ENCODE peak calls at places on chromosomes 6 and 20, in six cellular contexts. D is HepG2, V is H1, B is K562, K is SK-N-SH, H is GM12878. Z is an unnamed sample.

GRCh38 chr6:128358111-128358780 is 162.2 kb downstream of the PTPRK start:
- DNase-seq in D (no peak), B (no peak), V (no peak), K (no peak), H (no peak), Z (no peak)

GRCh38 chr6:99933129-99933528 is 60.9 kb downstream of the MCHR2 start:
- DNase-seq in D (no peak), K (no peak), H (no peak), V (no peak), B (no peak), Z (no peak)

GRCh38 chr20:17902531-17903083 is 66.0 kb downstream of the SNX5 start:
- DNase-seq in V (no peak), B (no peak), H (no peak), K (no peak), D (no peak), Z (no peak)

GRCh38 chr20:5510446-5510845 is 193.7 kb upstream of the PROKR2 start:
- DNase-seq in D (no peak), K (no peak), B (no peak), V (peak; percentile 51), H (no peak), Z (no peak)

GRCh38 chr20:44041001-44041400 is 126.3 kb downstream of the TOX2 start:
- DNase-seq in D (no peak), B (no peak), V (peak; percentile 39), H (no peak), K (no peak), Z (no peak)

GRCh38 chr6:71181565-71181964 is 107.0 kb upstream of the OGFRL1 start:
- DNase-seq in H (no peak), V (no peak), B (no peak), D (peak; percentile 3), K (no peak), Z (peak; percentile 33)

GRCh38 chr6:42482126-42482525 is 30.4 kb upstream of the TRERF1 start:
- DNase-seq in K (no peak), D (no peak), H (no peak), V (no peak), B (no peak), Z (no peak)

GRCh38 chr6:32867022-32867477 is 13.1 kb downstream of the PSMB9 start:
- DNase-seq in B (no peak), K (no peak), D (no peak), V (no peak), H (no peak), Z (no peak)

GRCh38 chr6:16058188-16058780 is 70.6 kb upstream of the MYLIP start:
- DNase-seq in H (no peak), V (no peak), D (no peak), K (no peak), B (no peak), Z (no peak)

GRCh38 chr20:40111282-40111681 is 577.8 kb downstream of the MAFB start:
- DNase-seq in H (no peak), V (no peak), B (no peak), K (no peak), D (no peak), Z (no peak)

GRCh38 chr20:35129647-35130069 is 17.5 kb downstream of the EDEM2 start:
- DNase-seq in B (no peak), D (peak; percentile 75), H (no peak), V (no peak), K (no peak), Z (no peak)

GRCh38 chr6:34546551-34547321 is 9.4 kb downstream of the SPDEF start:
- DNase-seq in D (no peak), B (no peak), H (no peak), V (no peak), K (no peak), Z (peak; percentile 35)

GRCh38 chr20:32674362-32674789 is 635 bp upstream of the C20orf203 start:
- DNase-seq in V (peak; percentile 83), K (peak; percentile 72), H (no peak), B (peak; percentile 81), D (peak; percentile 64), Z (peak; percentile 80)

GRCh38 chr20:45918779-45919535 is 7.0 kb upstream of the PLTP start:
- DNase-seq in K (no peak), D (no peak), H (no peak), B (no peak), V (no peak), Z (no peak)

GRCh38 chr20:40860487-40860902 is 168.1 kb upstream of the TOP1 start:
- DNase-seq in K (no peak), H (no peak), D (no peak), B (no peak), V (no peak), Z (no peak)

GRCh38 chr6:41586564-41586963 is 40.4 kb downstream of the FOXP4 start:
- DNase-seq in D (no peak), H (no peak), K (peak; percentile 55), V (no peak), B (no peak), Z (no peak)

GRCh38 chr20:57797401-57797800 is 87.6 kb upstream of the PMEPA1 start:
- DNase-seq in D (no peak), H (no peak), K (no peak), B (no peak), V (no peak), Z (no peak)

GRCh38 chr6:20038805-20039204 is 173.5 kb downstream of the MBOAT1 start:
- DNase-seq in B (no peak), H (no peak), K (no peak), D (no peak), V (no peak), Z (no peak)

GRCh38 chr6:4533576-4533975 is 242.6 kb upstream of the CDYL start:
- DNase-seq in D (no peak), K (no peak), V (no peak), B (no peak), H (no peak), Z (no peak)

GRCh38 chr6:10719386-10720228 is 3.3 kb upstream of the TMEM14C start:
- DNase-seq in D (peak; percentile 72), K (peak; percentile 44), H (no peak), V (no peak), B (no peak), Z (no peak)

GRCh38 chr6:126550323-126550722 is 210.4 kb downstream of the CENPW start:
- DNase-seq in B (no peak), V (peak; percentile 49), H (no peak), K (no peak), D (peak; percentile 22), Z (peak; percentile 3)

GRCh38 chr6:148848915-148849314 is 102.1 kb downstream of the UST start:
- DNase-seq in V (no peak), B (no peak), D (no peak), H (no peak), K (no peak), Z (no peak)

GRCh38 chr6:129385117-129385516 is 324.9 kb downstream of the ARHGAP18 start:
- DNase-seq in H (no peak), K (no peak), B (no peak), V (no peak), D (no peak), Z (no peak)

GRCh38 chr6:118325220-118325860 is 222.8 kb upstream of the PLN start:
- DNase-seq in D (no peak), K (no peak), V (no peak), B (no peak), H (no peak), Z (no peak)

GRCh38 chr20:45911486-45912343 is at the start of gene PLTP:
- DNase-seq in K (peak; percentile 89), V (peak; percentile 86), D (no peak), H (no peak), B (peak; percentile 45), Z (no peak)

GRCh38 chr20:63706027-63706695 is 1.6 kb downstream of the ARFRP1 start:
- DNase-seq in B (no peak), H (no peak), K (no peak), V (no peak), D (no peak), Z (no peak)
- TF ChIP-seq CHD2 in B (no peak), H (no peak), K (no peak), V (no peak), D (no peak), Z (no peak)

GRCh38 chr20:1338801-1339200 is 9.9 kb upstream of the SDCBP2 start:
- DNase-seq in D (no peak), B (no peak), H (no peak), K (no peak), V (peak; percentile 39), Z (no peak)

GRCh38 chr20:1335961-1336698 is 7.2 kb upstream of the SDCBP2 start:
- DNase-seq in H (no peak), V (peak; percentile 37), D (no peak), K (no peak), B (no peak), Z (no peak)

GRCh38 chr20:1337441-1337840 is 8.5 kb upstream of the SDCBP2 start:
- DNase-seq in V (peak; percentile 17), D (no peak), H (no peak), B (no peak), K (no peak), Z (no peak)

GRCh38 chr20:1338096-1338495 is 9.2 kb upstream of the SDCBP2 start:
- DNase-seq in K (no peak), H (no peak), B (no peak), V (peak; percentile 41), D (no peak), Z (no peak)

GRCh38 chr20:1336699-1337387 is 7.9 kb upstream of the SDCBP2 start:
- DNase-seq in H (no peak), D (no peak), K (no peak), V (peak; percentile 48), B (no peak), Z (no peak)
- TF ChIP-seq CHD2 in H (no peak), D (no peak), K (no peak), V (no peak), B (no peak), Z (no peak)

GRCh38 chr6:134911532-134911931 is 38.4 kb downstream of the ALDH8A1 start:
- DNase-seq in K (no peak), V (no peak), B (no peak), D (no peak), H (no peak), Z (no peak)
- TF ChIP-seq CHD2 in K (no peak), V (no peak), B (no peak), D (no peak), H (no peak), Z (no peak)

GRCh38 chr6:43720999-43721398 is 33.4 kb upstream of the MRPS18A start:
- DNase-seq in D (no peak), K (no peak), V (no peak), H (no peak), B (no peak), Z (no peak)
- TF ChIP-seq CHD2 in D (no peak), K (no peak), V (no peak), H (no peak), B (no peak), Z (no peak)

DNA sequence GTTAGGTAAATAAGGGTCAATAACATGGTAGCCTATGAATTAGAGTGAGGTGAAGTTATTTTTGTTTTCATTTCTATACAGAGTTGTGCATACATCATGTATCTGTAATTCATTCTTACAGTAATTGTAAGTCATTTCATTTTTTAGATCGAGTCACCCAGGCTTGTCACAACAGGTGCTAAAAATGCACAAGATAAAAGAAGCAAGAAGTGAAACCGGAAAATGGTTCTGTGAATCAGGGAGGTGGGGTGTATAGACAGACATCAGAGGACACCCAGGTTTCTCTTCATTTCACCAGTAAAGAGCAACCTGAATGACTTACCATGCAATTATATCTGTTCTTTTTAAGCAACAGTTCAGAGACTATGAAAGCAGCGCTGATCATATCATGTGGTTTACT is 27.6 kb upstream of the TBC1D7 start:
- DNase-seq in V (no peak), H (peak; percentile 92), K (no peak), D (no peak), B (no peak), Z (no peak)
- TF ChIP-seq CHD2 in V (no peak), H (no peak), K (no peak), D (no peak), B (no peak), Z (no peak)

Z was measured in A549.